ENCODE peak calls at places on chromosome 18, in nine cellular contexts. V is thoracic aorta; Y is A673; N is Panc1; G is CD8-positive, alpha-beta T cell; L is HepG2; P is upper lobe of right lung; B is A549; Z is GM12865. C is an unnamed sample.

GRCh38 chr18:21851327-21851961 is 110.9 kb downstream of the MIB1 start:
- DNase-seq in V (no peak), Y (peak), N (no peak), G (no peak), L (no peak), P (no peak), B (no peak), Z (peak), C (no peak)

GRCh38 chr18:8177330-8178016 is 431.8 kb upstream of the RAB12 start:
- DNase-seq in V (no peak), Y (no peak), N (no peak), G (no peak), L (peak), P (no peak), B (no peak), Z (no peak), C (no peak)

GRCh38 chr18:77505499-77505898 is 255.9 kb downstream of the GALR1 start:
- DNase-seq in V (no peak), Y (no peak), N (no peak), G (no peak), L (no peak), P (no peak), B (no peak), Z (no peak), C (no peak)

GRCh38 chr18:5294618-5295230 is 802 bp downstream of the ZBTB14 start:
- DNase-seq in V (no peak), Y (peak), N (no peak), G (peak), L (peak), P (peak), B (peak), Z (peak), C (no peak)

GRCh38 chr18:46332956-46333355 is 228.8 kb downstream of the HAUS1 start:
- DNase-seq in V (no peak), Y (no peak), N (no peak), G (no peak), L (no peak), P (peak), B (no peak), Z (no peak), C (no peak)

GRCh38 chr18:23578891-23579653 is 7.2 kb downstream of the NPC1 start:
- DNase-seq in V (no peak), Y (peak), N (no peak), G (no peak), L (no peak), P (no peak), B (no peak), Z (no peak), C (no peak)

GRCh38 chr18:3454365-3455089 is 4.6 kb downstream of the TGIF1 start:
- DNase-seq in V (no peak), Y (peak), N (no peak), G (peak), L (peak), P (no peak), B (no peak), Z (peak), C (no peak)

GRCh38 chr18:72419914-72420313 is 124.2 kb downstream of the CBLN2 start:
- DNase-seq in V (no peak), Y (no peak), N (no peak), G (no peak), L (no peak), P (no peak), B (no peak), Z (no peak), C (no peak)

GRCh38 chr18:9782073-9782857 is 74.2 kb downstream of the RAB31 start:
- DNase-seq in V (no peak), Y (peak), N (no peak), G (no peak), L (no peak), P (no peak), B (peak), Z (no peak), C (no peak)

GRCh38 chr18:9835112-9835755 is 50.5 kb upstream of the TXNDC2 start:
- DNase-seq in V (no peak), Y (no peak), N (no peak), G (no peak), L (no peak), P (no peak), B (no peak), Z (no peak), C (no peak)

GRCh38 chr18:54224379-54225014 is at the start of gene MBD2:
- DNase-seq in V (peak), Y (peak), N (peak), G (peak), L (peak), P (peak), B (peak), Z (peak), C (peak)
- TF ChIP-seq CTCF in V (no peak), Y (peak), N (peak), G (no peak), L (peak), P (peak), B (no peak), Z (no peak), C (no peak)

DNA sequence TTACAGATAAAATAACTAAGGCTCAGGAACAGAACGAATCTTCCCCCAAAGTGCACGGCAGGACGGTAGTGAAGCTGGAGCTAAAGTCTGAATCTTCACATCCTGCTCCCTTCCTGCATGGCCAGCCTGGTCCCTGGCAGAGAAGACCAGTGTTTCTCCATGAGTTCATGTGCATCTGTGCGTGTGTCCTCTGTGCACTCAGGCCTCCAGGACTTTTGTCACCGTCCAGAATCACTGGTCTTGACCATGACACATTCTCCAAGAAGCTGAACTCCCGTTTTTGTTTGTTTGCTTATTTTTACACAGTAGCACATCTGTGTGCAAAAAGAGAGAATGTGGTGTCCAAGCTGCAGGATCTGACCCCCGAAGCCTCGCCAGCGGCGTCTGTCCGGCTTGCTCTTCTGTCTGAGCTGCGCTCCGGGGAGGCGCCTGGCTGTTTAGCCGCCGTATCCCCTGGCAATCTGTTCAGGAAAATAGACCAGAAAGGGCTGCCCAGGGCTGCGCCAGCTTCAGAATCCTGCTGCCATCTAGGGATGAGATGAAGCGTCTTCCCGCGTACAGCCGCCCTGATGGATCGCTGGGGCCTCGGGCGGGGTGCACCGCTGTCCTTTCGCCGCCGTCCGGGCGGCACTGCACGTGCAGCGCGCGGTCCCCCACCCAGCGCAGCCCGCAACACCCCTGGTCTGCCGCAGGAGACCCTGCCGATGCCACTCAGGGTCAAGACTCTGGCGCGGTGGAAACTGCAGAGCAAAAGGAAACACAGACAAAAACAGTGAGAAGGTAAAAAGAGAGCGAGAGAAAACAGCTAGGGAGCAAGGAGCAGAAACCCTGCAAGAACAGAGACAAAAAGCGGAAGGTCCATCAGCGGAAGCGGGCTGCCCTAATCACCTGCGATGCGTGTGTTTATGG is 2113.6 kb upstream of the PIK3C3 start:
- DNase-seq in V (no peak), Y (peak), N (no peak), G (no peak), L (peak), P (peak), B (peak), Z (no peak), C (no peak)
- TF ChIP-seq CTCF in V (no peak), Y (peak), N (peak), G (no peak), L (peak), P (peak), B (peak), Z (no peak), C (no peak)

GRCh38 chr18:74965682-74966081 is 243.3 kb downstream of the PTGR3 start:
- DNase-seq in V (no peak), Y (no peak), N (no peak), G (no peak), L (no peak), P (no peak), B (no peak), Z (no peak), C (no peak)

GRCh38 chr18:74963820-74964446 is 245.0 kb downstream of the PTGR3 start:
- DNase-seq in V (no peak), Y (peak), N (peak), G (no peak), L (peak), P (no peak), B (no peak), Z (peak), C (no peak)
- TF ChIP-seq CTCF in V (no peak), Y (peak), N (peak), G (no peak), L (peak), P (peak), B (peak), Z (peak), C (no peak)

GRCh38 chr18:66819235-66819634 is 215.3 kb upstream of the CDH19 start:
- DNase-seq in V (no peak), Y (no peak), N (no peak), G (no peak), L (no peak), P (no peak), B (no peak), Z (no peak), C (no peak)
- TF ChIP-seq CTCF in V (no peak), Y (peak), N (no peak), G (no peak), L (no peak), P (no peak), B (no peak), Z (peak), C (no peak)

GRCh38 chr18:69916412-69916811 is 31.3 kb downstream of the CD226 start:
- DNase-seq in V (no peak), Y (no peak), N (no peak), G (no peak), L (no peak), P (no peak), B (peak), Z (no peak), C (no peak)
- TF ChIP-seq CTCF in V (no peak), Y (no peak), N (no peak), G (no peak), L (no peak), P (no peak), B (no peak), Z (no peak), C (no peak)

GRCh38 chr18:6441201-6441600 is 26.5 kb upstream of the L3MBTL4 start:
- DNase-seq in V (no peak), Y (no peak), N (no peak), G (no peak), L (no peak), P (no peak), B (no peak), Z (no peak), C (no peak)
- TF ChIP-seq CTCF in V (no peak), Y (no peak), N (no peak), G (no peak), L (no peak), P (no peak), B (no peak), Z (no peak), C (no peak)

C was measured in omental fat pad.